ENCODE peak calls at places on chromosomes 1 and 21, in ten cellular contexts. J is naive thymus-derived CD8-positive, alpha-beta T cell; B is AML-193; U is HS-5; M is iris pigment epithelial cell; E is heart right ventricle; T is C1 segment of cervical spinal cord; V is LoVo; L is ELR; O is activated CD8-positive, alpha-beta memory T cell treated with anti-CD3 and anti-CD28 coated beads, Interleukin-2, amount 50 U/mL, for 48 hours. I is an unnamed sample.
A peak's percentile ranks its signal among the peaks of the same experiment; 100 is the strongest.

GRCh38 chr1:25193151-25193742 is 39.1 kb downstream of the SYF2 start:
- DNase-seq in U (no peak), J (no peak), O (no peak), V (no peak), T (no peak), B (no peak), L (no peak), E (no peak), M (no peak), I (no peak)

GRCh38 chr1:173297798-173298391 is 90.8 kb upstream of the TNFSF4 start:
- DNase-seq in V (no peak), O (no peak), B (no peak), T (no peak), E (no peak), L (no peak), U (no peak), M (no peak), J (no peak), I (no peak)

GRCh38 chr1:169697769-169698168 is 13.7 kb downstream of the SELL start:
- DNase-seq in J (no peak), E (no peak), V (no peak), T (no peak), U (no peak), B (no peak), O (no peak), L (no peak), M (no peak), I (no peak)

GRCh38 chr1:230464618-230465017 is 38.5 kb upstream of the PGBD5 start:
- DNase-seq in V (no peak), L (no peak), U (no peak), M (peak; percentile 29), B (no peak), O (no peak), J (no peak), E (peak; percentile 9), T (no peak), I (no peak)

GRCh38 chr21:43193651-43194302 is 25.0 kb downstream of the CRYAA start:
- DNase-seq in O (peak; percentile 47), V (no peak), U (peak; percentile 73), T (no peak), J (no peak), M (peak; percentile 75), B (no peak), E (peak; percentile 57), L (peak; percentile 92), I (no peak)

GRCh38 chr1:31595836-31596736 is 19.8 kb downstream of the TINAGL1 start:
- DNase-seq in U (no peak), L (no peak), E (peak; percentile 1), O (peak; percentile 28), V (no peak), B (no peak), T (no peak), M (no peak), J (no peak), I (no peak)

GRCh38 chr1:68051475-68051874 is 1.0 kb upstream of the DIRAS3 start:
- DNase-seq in O (no peak), M (peak; percentile 80), J (no peak), B (no peak), T (no peak), L (peak; percentile 5), U (no peak), V (no peak), E (peak; percentile 45), I (no peak)

GRCh38 chr21:45283611-45284455 is 3.9 kb downstream of the POFUT2 start:
- DNase-seq in B (no peak), J (no peak), U (no peak), M (no peak), O (peak; percentile 34), L (no peak), V (no peak), E (no peak), T (no peak), I (no peak)

GRCh38 chr1:36083635-36084501 is at the start of gene TEKT2:
- DNase-seq in M (no peak), L (peak; percentile 32), U (no peak), B (no peak), T (peak; percentile 47), J (no peak), V (no peak), E (no peak), O (peak; percentile 59), I (no peak)

GRCh38 chr21:41065539-41065938 is 102.4 kb upstream of the BACE2 start:
- DNase-seq in J (no peak), U (no peak), V (no peak), B (no peak), E (no peak), T (no peak), O (no peak), L (no peak), M (no peak), I (no peak)

GRCh38 chr1:173411835-173412742 is 65.0 kb upstream of the PRDX6 start:
- DNase-seq in J (no peak), M (peak; percentile 92), B (no peak), U (peak; percentile 72), T (no peak), L (peak; percentile 83), E (no peak), V (peak; percentile 16), O (no peak), I (no peak)

GRCh38 chr21:31548688-31549087 is 110.8 kb upstream of the SOD1 start:
- DNase-seq in L (no peak), O (no peak), B (no peak), J (no peak), E (no peak), V (no peak), U (no peak), T (no peak), M (no peak), I (no peak)

I was measured in GF-D8.